ENCODE peak calls at places on chromosomes 11 and 22, in four cellular contexts. I is HFFc6, Z is epithelial cell of esophagus, K is stomach. O is an unnamed sample.

GRCh38 chr11:35065566-35065965 is 73.4 kb upstream of the CD44 start:
- DNase-seq in I (peak), Z (no peak), K (no peak), O (no peak)

GRCh38 chr11:65814131-65814959 is 19.4 kb upstream of the SNX32 start:
- DNase-seq in I (peak), Z (peak), K (peak), O (no peak)

GRCh38 chr11:36487619-36488018 is 22.5 kb downstream of the TRAF6 start:
- DNase-seq in I (no peak), Z (no peak), K (no peak), O (no peak)

GRCh38 chr22:33806191-33806590 is 114.1 kb downstream of the LARGE1 start:
- DNase-seq in I (no peak), Z (no peak), K (no peak), O (no peak)

GRCh38 chr11:10925149-10925926 is 67.5 kb upstream of the ZBED5 start:
- DNase-seq in I (no peak), Z (peak), K (no peak), O (peak)

GRCh38 chr11:103528596-103528995 is 419.4 kb downstream of the DYNC2H1 start:
- DNase-seq in I (no peak), Z (no peak), K (no peak), O (no peak)

GRCh38 chr22:43094551-43094950 is 5.4 kb upstream of the TTLL1 start:
- DNase-seq in I (no peak), Z (no peak), K (no peak), O (no peak)

GRCh38 chr11:34308821-34309585 is 48.8 kb downstream of the ABTB2 start:
- DNase-seq in I (no peak), Z (no peak), K (no peak), O (no peak)

GRCh38 chr11:4607111-4607510 is 920 bp downstream of the TRIM68 start:
- DNase-seq in I (no peak), Z (peak), K (no peak), O (no peak)

GRCh38 chr11:102760355-102761035 is 19.9 kb downstream of the MMP10 start:
- DNase-seq in I (peak), Z (peak), K (no peak), O (no peak)

GRCh38 chr11:100827934-100828661 is 141.0 kb downstream of the ARHGAP42 start:
- DNase-seq in I (no peak), Z (peak), K (no peak), O (no peak)

GRCh38 chr11:6703247-6704063 is 20.3 kb upstream of the MRPL17 start:
- DNase-seq in I (peak), Z (peak), K (peak), O (peak)

GRCh38 chr22:24184057-24184798 is 2.9 kb downstream of the SUSD2 start:
- DNase-seq in I (no peak), Z (no peak), K (no peak), O (peak)

GRCh38 chr22:38305481-38306448 is 11.5 kb downstream of the CSNK1E start:
- DNase-seq in I (no peak), Z (peak), K (no peak), O (no peak)

GRCh38 chr22:42365337-42365865 is 66.8 kb downstream of the NFAM1 start:
- DNase-seq in I (no peak), Z (no peak), K (no peak), O (peak)

GRCh38 chr11:117735350-117735977 is 61.6 kb downstream of the DSCAML1 start:
- DNase-seq in I (no peak), Z (no peak), K (no peak), O (no peak)

GRCh38 chr11:60118333-60118732 is 29.9 kb downstream of the MS4A2 start:
- DNase-seq in I (no peak), Z (peak), K (no peak), O (no peak)

GRCh38 chr11:130769782-130770565 is 146.3 kb downstream of the SNX19 start:
- DNase-seq in I (no peak), Z (no peak), K (no peak), O (no peak)

O was measured in glutamatergic neuron.